ENCODE peak calls at places on chromosome 16, in six cellular contexts. X is mucosa of descending colon, B is AG09319, L is astrocyte of the spinal cord, O is WTC11, T is progenitor cell of endocrine pancreas. R is an unnamed sample.

GRCh38 chr16:1048442-1049112 is 24.0 kb upstream of the SSTR5 start:
- DNase-seq in X (no peak), B (no peak), L (no peak), O (peak), T (peak), R (peak)

GRCh38 chr16:78763821-78764440 is 664.5 kb downstream of the WWOX start:
- DNase-seq in X (no peak), B (no peak), L (no peak), O (no peak), T (no peak), R (no peak)

GRCh38 chr16:54027126-54027922 is 259.3 kb downstream of the IRX3 start:
- DNase-seq in X (no peak), B (peak), L (peak), O (no peak), T (no peak), R (no peak)

GRCh38 chr16:31225193-31225592 is 8.3 kb upstream of the PYDC1 start:
- DNase-seq in X (no peak), B (no peak), L (no peak), O (no peak), T (no peak), R (no peak)

GRCh38 chr16:10618710-10619209 is 38.4 kb upstream of the EMP2 start:
- DNase-seq in X (no peak), B (no peak), L (no peak), O (no peak), T (no peak), R (no peak)

GRCh38 chr16:80583466-80583865 is 42.7 kb downstream of the DYNLRB2 start:
- DNase-seq in X (no peak), B (peak), L (peak), O (no peak), T (no peak), R (peak)

GRCh38 chr16:85608887-85609286 is 4.2 kb upstream of the GSE1 start:
- DNase-seq in X (no peak), B (no peak), L (no peak), O (no peak), T (no peak), R (no peak)

GRCh38 chr16:59574296-59574695 is 840.2 kb upstream of the GOT2 start:
- DNase-seq in X (no peak), B (no peak), L (no peak), O (no peak), T (no peak), R (no peak)

GRCh38 chr16:78390828-78391227 is 291.4 kb downstream of the WWOX start:
- DNase-seq in X (no peak), B (no peak), L (no peak), O (no peak), T (no peak), R (no peak)

GRCh38 chr16:2785101-2785991 is 2.0 kb downstream of the PRSS33 start:
- DNase-seq in X (peak), B (no peak), L (no peak), O (peak), T (no peak), R (peak)

GRCh38 chr16:89315791-89316581 is 98.5 kb downstream of the ZNF778 start:
- DNase-seq in X (no peak), B (no peak), L (peak), O (no peak), T (no peak), R (peak)

GRCh38 chr16:85187002-85187401 is 74.7 kb upstream of the CIBAR2 start:
- DNase-seq in X (no peak), B (no peak), L (peak), O (no peak), T (no peak), R (no peak)

GRCh38 chr16:31874354-31875111 is 926 bp downstream of the ZNF267 start:
- DNase-seq in X (no peak), B (no peak), L (peak), O (no peak), T (no peak), R (peak)

GRCh38 chr16:50407351-50407750 is 38.6 kb upstream of the BRD7 start:
- DNase-seq in X (no peak), B (no peak), L (no peak), O (peak), T (no peak), R (no peak)
- TF ChIP-seq CTCF in X (no peak), B (no peak), L (no peak), O (no peak), T (no peak), R (no peak)

GRCh38 chr16:75801307-75801706 is 75.0 kb upstream of the CPHXL start:
- DNase-seq in X (no peak), B (no peak), L (peak), O (no peak), T (no peak), R (no peak)
- TF ChIP-seq CTCF in X (no peak), B (no peak), L (no peak), O (no peak), T (peak), R (no peak)

GRCh38 chr16:70679653-70680494 is 6.0 kb downstream of the MTSS2 start:
- DNase-seq in X (peak), B (no peak), L (no peak), O (peak), T (no peak), R (no peak)

GRCh38 chr16:70683146-70683944 is 2.5 kb downstream of the MTSS2 start:
- DNase-seq in X (no peak), B (no peak), L (no peak), O (no peak), T (no peak), R (no peak)

GRCh38 chr16:70682239-70683145 is 3.4 kb downstream of the MTSS2 start:
- DNase-seq in X (no peak), B (no peak), L (no peak), O (no peak), T (no peak), R (no peak)

GRCh38 chr16:70680495-70681381 is 5.1 kb downstream of the MTSS2 start:
- DNase-seq in X (peak), B (no peak), L (no peak), O (no peak), T (no peak), R (peak)

GRCh38 chr16:70681382-70682238 is 4.2 kb downstream of the MTSS2 start:
- DNase-seq in X (no peak), B (no peak), L (no peak), O (no peak), T (no peak), R (no peak)
- TF ChIP-seq CTCF in X (no peak), B (no peak), L (no peak), O (no peak), T (no peak), R (no peak)

GRCh38 chr16:87648698-87649487 is 46.6 kb downstream of the JPH3 start:
- DNase-seq in X (no peak), B (no peak), L (no peak), O (no peak), T (no peak), R (no peak)

GRCh38 chr16:87652799-87653198 is 50.5 kb downstream of the JPH3 start:
- DNase-seq in X (no peak), B (no peak), L (no peak), O (no peak), T (no peak), R (no peak)

GRCh38 chr16:87654826-87655225 is 52.5 kb downstream of the JPH3 start:
- DNase-seq in X (no peak), B (no peak), L (no peak), O (no peak), T (no peak), R (no peak)

GRCh38 chr16:87652386-87652785 is 50.1 kb downstream of the JPH3 start:
- DNase-seq in X (no peak), B (no peak), L (no peak), O (no peak), T (no peak), R (no peak)

GRCh38 chr16:87653234-87653633 is 50.9 kb downstream of the JPH3 start:
- DNase-seq in X (no peak), B (no peak), L (no peak), O (no peak), T (no peak), R (peak)
- TF ChIP-seq CTCF in X (no peak), B (peak), L (peak), O (peak), T (peak), R (peak)

DNA sequence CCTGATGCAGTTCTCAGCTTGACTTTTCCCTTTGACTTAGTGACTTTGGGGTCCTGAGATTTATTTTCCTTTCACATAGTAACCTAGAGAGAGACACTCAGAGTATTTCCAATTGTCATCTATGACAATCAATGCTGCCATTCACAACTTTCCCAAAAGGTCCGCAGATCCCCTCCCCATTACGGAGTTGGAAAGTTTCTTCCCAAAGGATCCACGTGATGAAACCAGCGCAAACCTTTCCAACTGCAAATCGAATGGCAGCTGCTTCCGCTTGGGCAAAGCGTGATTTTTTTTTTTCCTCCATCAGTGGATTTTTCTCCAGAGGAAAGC is 539 bp upstream of the FCSK start:
- DNase-seq in X (no peak), B (no peak), L (no peak), O (no peak), T (no peak), R (no peak)
- TF ChIP-seq CTCF in X (no peak), B (no peak), L (no peak), O (no peak), T (no peak), R (no peak)